ENCODE peak calls at places on chromosome 9, in four cellular contexts. One of them, this sample, is unnamed.
A peak's percentile ranks its signal among the peaks of the same experiment; 100 is the strongest.

GRCh38 chr9:127473501-127473900 is 22.2 kb downstream of the LRSAM1 start:
- DNase-seq in gastrocnemius medialis: no peak
- DNase-seq in right lobe of liver: no peak
- DNase-seq in HCT116: no peak
- DNase-seq in this sample: no peak

GRCh38 chr9:134624119-134624826 is 17.3 kb upstream of the COL5A1 start:
- DNase-seq in gastrocnemius medialis: no peak
- DNase-seq in right lobe of liver: no peak
- DNase-seq in HCT116: no peak
- DNase-seq in this sample: peak; percentile 34

GRCh38 chr9:73151653-73152382 is at the start of gene ANXA1:
- DNase-seq in gastrocnemius medialis: no peak
- DNase-seq in right lobe of liver: no peak
- DNase-seq in HCT116: peak; percentile 89
- DNase-seq in this sample: no peak

GRCh38 chr9:69198526-69199250 is 24.6 kb downstream of the TJP2 start:
- DNase-seq in gastrocnemius medialis: no peak
- DNase-seq in right lobe of liver: no peak
- DNase-seq in HCT116: no peak
- DNase-seq in this sample: no peak

GRCh38 chr9:81868145-81868544 is 60.1 kb upstream of the SPATA31D4 start:
- DNase-seq in gastrocnemius medialis: no peak
- DNase-seq in right lobe of liver: no peak
- DNase-seq in HCT116: no peak
- DNase-seq in this sample: no peak

GRCh38 chr9:36276254-36276653 is 18.0 kb upstream of the GNE start:
- DNase-seq in gastrocnemius medialis: no peak
- DNase-seq in right lobe of liver: no peak
- DNase-seq in HCT116: no peak
- DNase-seq in this sample: no peak

GRCh38 chr9:72292184-72292787 is 72.7 kb downstream of the ZFAND5 start:
- DNase-seq in gastrocnemius medialis: no peak
- DNase-seq in right lobe of liver: no peak
- DNase-seq in HCT116: no peak
- DNase-seq in this sample: no peak

GRCh38 chr9:135804588-135805421 is 102.5 kb downstream of the CAMSAP1 start:
- DNase-seq in gastrocnemius medialis: no peak
- DNase-seq in right lobe of liver: no peak
- DNase-seq in HCT116: no peak
- DNase-seq in this sample: no peak

GRCh38 chr9:81146684-81147337 is 542.5 kb downstream of the TLE1 start:
- DNase-seq in gastrocnemius medialis: no peak
- DNase-seq in right lobe of liver: no peak
- DNase-seq in HCT116: no peak
- DNase-seq in this sample: no peak

GRCh38 chr9:128908372-128908771 is 12.4 kb upstream of the PHYHD1 start:
- DNase-seq in gastrocnemius medialis: no peak
- DNase-seq in right lobe of liver: no peak
- DNase-seq in HCT116: no peak
- DNase-seq in this sample: no peak

GRCh38 chr9:114662081-114662989 is 4.7 kb upstream of the TEX53 start:
- DNase-seq in gastrocnemius medialis: no peak
- DNase-seq in right lobe of liver: no peak
- DNase-seq in HCT116: no peak
- DNase-seq in this sample: peak; percentile 75

GRCh38 chr9:128473104-128473503 is 17.3 kb downstream of the ODF2 start:
- DNase-seq in gastrocnemius medialis: no peak
- DNase-seq in right lobe of liver: no peak
- DNase-seq in HCT116: no peak
- DNase-seq in this sample: no peak

GRCh38 chr9:27633754-27634153 is 60.5 kb upstream of the C9orf72 start:
- DNase-seq in gastrocnemius medialis: no peak
- DNase-seq in right lobe of liver: no peak
- DNase-seq in HCT116: no peak
- DNase-seq in this sample: no peak

GRCh38 chr9:118782790-118783463 is 586.3 kb downstream of the BRINP1 start:
- DNase-seq in gastrocnemius medialis: no peak
- DNase-seq in right lobe of liver: no peak
- DNase-seq in HCT116: no peak
- DNase-seq in this sample: no peak

GRCh38 chr9:85212887-85213286 is 528.9 kb downstream of the AGTPBP1 start:
- DNase-seq in gastrocnemius medialis: no peak
- DNase-seq in right lobe of liver: no peak
- DNase-seq in HCT116: peak; percentile 80
- DNase-seq in this sample: no peak

GRCh38 chr9:93683331-93684134 is 107.1 kb downstream of the PHF2 start:
- DNase-seq in gastrocnemius medialis: no peak
- DNase-seq in right lobe of liver: peak; percentile 43
- DNase-seq in HCT116: no peak
- DNase-seq in this sample: no peak

GRCh38 chr9:6354072-6354686 is 26.0 kb downstream of the TPD52L3 start:
- DNase-seq in gastrocnemius medialis: no peak
- DNase-seq in right lobe of liver: no peak
- DNase-seq in HCT116: peak; percentile 49
- DNase-seq in this sample: peak; percentile 16

GRCh38 chr9:82532504-82532903 is 530.4 kb downstream of the RASEF start:
- DNase-seq in gastrocnemius medialis: no peak
- DNase-seq in right lobe of liver: no peak
- DNase-seq in HCT116: no peak
- DNase-seq in this sample: no peak

GRCh38 chr9:11319477-11320060 is 706.8 kb upstream of the PTPRD start:
- DNase-seq in gastrocnemius medialis: no peak
- DNase-seq in right lobe of liver: no peak
- DNase-seq in HCT116: no peak
- DNase-seq in this sample: no peak

GRCh38 chr9:128190516-128191405 is 611 bp downstream of the CIZ1 start:
- DNase-seq in gastrocnemius medialis: no peak
- DNase-seq in right lobe of liver: no peak
- DNase-seq in HCT116: no peak
- DNase-seq in this sample: no peak

GRCh38 chr9:36504154-36504550 is 68.5 kb upstream of the MELK start:
- DNase-seq in gastrocnemius medialis: no peak
- DNase-seq in right lobe of liver: no peak
- DNase-seq in HCT116: no peak
- DNase-seq in this sample: no peak

GRCh38 chr9:130114741-130115140 is 57.5 kb upstream of the NCS1 start:
- DNase-seq in gastrocnemius medialis: no peak
- DNase-seq in right lobe of liver: no peak
- DNase-seq in HCT116: no peak
- DNase-seq in this sample: no peak

GRCh38 chr9:17906204-17906840 is 327.5 kb downstream of the SH3GL2 start:
- DNase-seq in gastrocnemius medialis: no peak
- DNase-seq in right lobe of liver: peak; percentile 51
- DNase-seq in HCT116: no peak
- DNase-seq in this sample: peak; percentile 61

GRCh38 chr9:91261417-91261816 is 100.3 kb downstream of the AUH start:
- DNase-seq in gastrocnemius medialis: no peak
- DNase-seq in right lobe of liver: no peak
- DNase-seq in HCT116: no peak
- DNase-seq in this sample: no peak

GRCh38 chr9:92911496-92912475 is 33.9 kb upstream of the ZNF484 start:
- DNase-seq in gastrocnemius medialis: no peak
- DNase-seq in right lobe of liver: no peak
- DNase-seq in HCT116: no peak
- DNase-seq in this sample: no peak

GRCh38 chr9:113715086-113715485 is 161.0 kb upstream of the ZNF618 start:
- DNase-seq in gastrocnemius medialis: no peak
- DNase-seq in right lobe of liver: no peak
- DNase-seq in HCT116: no peak
- DNase-seq in this sample: no peak

GRCh38 chr9:16119861-16120641 is 567.2 kb downstream of the CCDC171 start:
- DNase-seq in gastrocnemius medialis: no peak
- DNase-seq in right lobe of liver: no peak
- DNase-seq in HCT116: no peak
- DNase-seq in this sample: no peak

GRCh38 chr9:36222449-36222848 is 31.7 kb downstream of the CLTA start:
- DNase-seq in gastrocnemius medialis: no peak
- DNase-seq in right lobe of liver: no peak
- DNase-seq in HCT116: no peak
- DNase-seq in this sample: no peak

GRCh38 chr9:97307091-97307490 is 368 bp upstream of the CCDC180 start:
- DNase-seq in gastrocnemius medialis: peak; percentile 22
- DNase-seq in right lobe of liver: peak; percentile 84
- DNase-seq in HCT116: no peak
- DNase-seq in this sample: peak; percentile 66

GRCh38 chr9:4299006-4299795 is 667 bp downstream of the GLIS3 start:
- DNase-seq in gastrocnemius medialis: no peak
- DNase-seq in right lobe of liver: peak; percentile 63
- DNase-seq in HCT116: no peak
- DNase-seq in this sample: peak; percentile 58

GRCh38 chr9:137017791-137018497 is 10.1 kb downstream of the ABCA2 start:
- DNase-seq in gastrocnemius medialis: no peak
- DNase-seq in right lobe of liver: no peak
- DNase-seq in HCT116: no peak
- DNase-seq in this sample: no peak
- H3K36me3 ChIP-seq in gastrocnemius medialis: no peaks in the 10 kb centered on the region
- H3K36me3 ChIP-seq in right lobe of liver: no peaks in the 10 kb centered on the region
- H3K36me3 ChIP-seq in HCT116: peaks cover 27% of the 10 kb centered on the region
- H3K36me3 ChIP-seq in this sample: no peaks in the 10 kb centered on the region

GRCh38 chr9:33267368-33267767 is 2.5 kb downstream of the CHMP5 start:
- DNase-seq in gastrocnemius medialis: no peak
- DNase-seq in right lobe of liver: no peak
- DNase-seq in HCT116: no peak
- DNase-seq in this sample: no peak

GRCh38 chr9:33265211-33265885 is 499 bp downstream of the CHMP5 start:
- DNase-seq in gastrocnemius medialis: no peak
- DNase-seq in right lobe of liver: no peak
- DNase-seq in HCT116: no peak
- DNase-seq in this sample: no peak

GRCh38 chr9:33260372-33260771 is 4.1 kb downstream of the BAG1 start:
- DNase-seq in gastrocnemius medialis: no peak
- DNase-seq in right lobe of liver: no peak
- DNase-seq in HCT116: no peak
- DNase-seq in this sample: no peak

GRCh38 chr9:33263131-33263935 is 1.2 kb downstream of the BAG1 start:
- DNase-seq in gastrocnemius medialis: no peak
- DNase-seq in right lobe of liver: peak; percentile 58
- DNase-seq in HCT116: no peak
- DNase-seq in this sample: peak; percentile 55

GRCh38 chr9:33263936-33264472 is 504 bp downstream of the BAG1 start:
- DNase-seq in gastrocnemius medialis: peak; percentile 43
- DNase-seq in right lobe of liver: peak; percentile 76
- DNase-seq in HCT116: no peak
- DNase-seq in this sample: peak; percentile 68
- TF ChIP-seq POLR2A in gastrocnemius medialis: no peak
- TF ChIP-seq POLR2A in right lobe of liver: no peak
- TF ChIP-seq POLR2A in HCT116: no peak
- TF ChIP-seq POLR2A in this sample: no peak

DNA sequence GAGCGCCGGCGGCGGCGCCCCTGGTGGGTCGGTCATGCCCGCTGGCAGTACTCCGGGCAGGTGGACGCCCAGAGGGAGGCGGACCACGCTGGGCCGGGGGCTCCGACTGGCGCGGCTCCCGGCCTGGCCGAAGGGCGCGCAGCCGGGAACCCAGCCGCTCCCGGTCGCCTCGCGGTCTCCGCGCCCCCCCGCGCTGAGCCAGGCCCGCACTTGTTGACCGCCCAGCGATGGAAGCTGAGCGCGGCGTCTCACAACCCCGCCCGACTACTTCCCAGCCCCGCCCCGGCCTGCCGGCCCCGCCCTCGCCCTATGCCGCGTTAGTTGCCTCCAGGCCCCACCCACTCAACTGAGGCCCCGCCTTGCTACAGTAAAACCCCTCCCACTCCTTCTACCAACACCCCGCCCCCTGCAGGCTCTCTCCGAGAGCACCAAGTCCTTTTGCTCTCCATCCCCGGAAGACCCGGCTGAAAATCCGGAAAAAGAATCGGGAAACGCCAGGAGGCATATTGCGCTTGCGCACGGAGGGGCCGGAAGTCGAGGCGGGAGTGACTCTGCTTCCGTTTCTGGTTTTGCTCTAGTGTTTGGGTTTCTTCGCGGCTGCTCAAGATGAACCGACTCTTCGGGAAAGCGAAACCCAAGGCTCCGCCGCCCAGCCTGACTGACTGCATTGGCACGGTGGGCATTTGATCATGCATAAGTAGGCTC is at the start of the genes BAG1 and CHMP5:
- DNase-seq in gastrocnemius medialis: peak; percentile 99
- DNase-seq in right lobe of liver: peak; percentile 100
- DNase-seq in HCT116: peak; percentile 98
- DNase-seq in this sample: peak; percentile 100
- TF ChIP-seq CTCF in gastrocnemius medialis: no peak
- TF ChIP-seq CTCF in right lobe of liver: peak; percentile 30
- TF ChIP-seq CTCF in HCT116: peak; percentile 43
- TF ChIP-seq CTCF in this sample: peak; percentile 40

GRCh38 chr9:110329676-110330235 is 7.9 kb downstream of the TXNDC8 start:
- DNase-seq in gastrocnemius medialis: no peak
- DNase-seq in right lobe of liver: no peak
- DNase-seq in HCT116: no peak
- DNase-seq in this sample: no peak

GRCh38 chr9:110330484-110331115 is 7.1 kb downstream of the TXNDC8 start:
- DNase-seq in gastrocnemius medialis: no peak
- DNase-seq in right lobe of liver: no peak
- DNase-seq in HCT116: no peak
- DNase-seq in this sample: no peak

GRCh38 chr9:110323831-110324230 is 13.8 kb downstream of the TXNDC8 start:
- DNase-seq in gastrocnemius medialis: no peak
- DNase-seq in right lobe of liver: no peak
- DNase-seq in HCT116: no peak
- DNase-seq in this sample: no peak

GRCh38 chr9:110328763-110329162 is 8.9 kb downstream of the TXNDC8 start:
- DNase-seq in gastrocnemius medialis: no peak
- DNase-seq in right lobe of liver: no peak
- DNase-seq in HCT116: no peak
- DNase-seq in this sample: no peak

DNA sequence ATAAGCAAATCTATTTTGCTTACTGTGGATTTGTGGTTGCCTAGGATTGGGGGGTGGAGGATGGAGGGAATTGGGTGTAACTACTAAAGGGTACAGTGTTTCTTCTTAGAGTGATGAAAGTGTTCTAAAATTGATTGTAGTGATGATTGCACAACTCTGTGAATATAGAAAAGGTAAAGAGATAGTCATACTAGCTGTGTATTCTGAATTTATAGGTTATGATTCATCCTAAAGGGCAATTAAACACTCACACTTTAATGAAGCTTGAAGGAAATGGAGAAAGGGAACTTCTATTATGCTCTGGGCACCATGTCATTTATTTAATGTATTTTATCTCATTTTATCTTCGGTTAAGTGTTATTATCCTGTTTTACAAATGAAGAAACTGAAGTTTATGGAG is 9.9 kb downstream of the TXNDC8 start:
- DNase-seq in gastrocnemius medialis: no peak
- DNase-seq in right lobe of liver: no peak
- DNase-seq in HCT116: no peak
- DNase-seq in this sample: no peak
- H3K36me3 ChIP-seq in gastrocnemius medialis: no peaks in the 10 kb centered on the region
- H3K36me3 ChIP-seq in right lobe of liver: no peaks in the 10 kb centered on the region
- H3K36me3 ChIP-seq in HCT116: no peaks in the 10 kb centered on the region
- H3K36me3 ChIP-seq in this sample: no peaks in the 10 kb centered on the region

GRCh38 chr9:121818016-121818661 is 166.7 kb downstream of the DAB2IP start:
- DNase-seq in gastrocnemius medialis: no peak
- DNase-seq in right lobe of liver: no peak
- DNase-seq in HCT116: no peak
- DNase-seq in this sample: no peak
- TF ChIP-seq POLR2A in gastrocnemius medialis: no peak
- TF ChIP-seq POLR2A in right lobe of liver: no peak
- TF ChIP-seq POLR2A in HCT116: no peak
- TF ChIP-seq POLR2A in this sample: no peak

This sample was measured in Peyer's patch.